ENCODE peak calls at places on chromosomes 5 and 9, in eight cellular contexts. W is IMR-90, B is lower leg skin, Q is KBM-7, P is NCI-H748 treated with DMSO at 0.1 percent for 48 hours, F is mammary epithelial cell, S is GM19239, X is HFF-Myc. U is an unnamed sample.

GRCh38 chr9:76818271-76818670 is 54.0 kb downstream of the PCA3 start:
- DNase-seq in W (peak; percentile 98), F (peak; percentile 89), B (no peak), X (peak; percentile 97), P (no peak), Q (no peak), S (no peak), U (no peak)

GRCh38 chr5:39469173-39469572 is 44.4 kb upstream of the DAB2 start:
- DNase-seq in X (no peak), P (no peak), Q (peak; percentile 48), B (no peak), F (no peak), W (no peak), S (no peak), U (peak; percentile 59)

GRCh38 chr5:180690562-180690961 is 41.2 kb upstream of the FLT4 start:
- DNase-seq in P (no peak), Q (no peak), S (no peak), X (no peak), F (no peak), B (no peak), W (no peak), U (no peak)

GRCh38 chr5:56175028-56175427 is 58.1 kb downstream of the ANKRD55 start:
- DNase-seq in S (no peak), W (no peak), P (no peak), X (no peak), Q (no peak), F (no peak), B (no peak), U (no peak)

GRCh38 chr9:122463828-122464632 is 13.7 kb downstream of the OR1J1 start:
- DNase-seq in F (peak; percentile 37), P (peak; percentile 65), S (no peak), W (no peak), B (no peak), X (no peak), Q (peak; percentile 35), U (peak; percentile 21)

GRCh38 chr9:78857371-78858225 is 560.7 kb downstream of the PSAT1 start:
- DNase-seq in Q (no peak), B (no peak), P (no peak), F (peak; percentile 54), S (no peak), W (no peak), X (no peak), U (no peak)

GRCh38 chr5:141077826-141078225 is 16.6 kb upstream of the PCDHB2 start:
- DNase-seq in P (no peak), Q (no peak), B (no peak), W (no peak), S (no peak), X (no peak), F (no peak), U (no peak)

GRCh38 chr5:150642567-150642927 is 2.1 kb downstream of the SYNPO start:
- DNase-seq in X (no peak), S (no peak), P (no peak), Q (no peak), W (peak; percentile 88), F (peak; percentile 84), B (peak; percentile 93), U (no peak)

GRCh38 chr9:137435980-137436760 is 5.0 kb downstream of the ENTPD8 start:
- DNase-seq in X (no peak), Q (no peak), P (no peak), W (peak; percentile 76), S (no peak), B (peak; percentile 92), F (peak; percentile 80), U (no peak)